ENCODE peak calls at places on chromosomes 12 and 14, in seven cellular contexts. One of them, this sample, is unnamed.

GRCh38 chr12:108457006-108457733 is 57.9 kb upstream of the FICD start:
- DNase-seq in hippocampal formation: peak; percentile 62
- DNase-seq in LoVo: peak; percentile 61
- DNase-seq in KG1: peak; percentile 6
- DNase-seq in ACHN: peak; percentile 77
- DNase-seq in activated naive CD8-positive, alpha-beta T cell treated with anti-CD3 and anti-CD28 coated beads, Interleukin-2, amount 50 U/mL, for 24 hours: no peak
- DNase-seq in omental fat pad: no peak
- DNase-seq in this sample: no peak

GRCh38 chr12:106648736-106649135 is 65.9 kb downstream of the RFX4 start:
- DNase-seq in hippocampal formation: no peak
- DNase-seq in LoVo: peak; percentile 60
- DNase-seq in KG1: no peak
- DNase-seq in ACHN: no peak
- DNase-seq in activated naive CD8-positive, alpha-beta T cell treated with anti-CD3 and anti-CD28 coated beads, Interleukin-2, amount 50 U/mL, for 24 hours: no peak
- DNase-seq in omental fat pad: no peak
- DNase-seq in this sample: no peak

GRCh38 chr14:89540830-89541470 is 123.9 kb upstream of the FOXN3 start:
- DNase-seq in hippocampal formation: no peak
- DNase-seq in LoVo: no peak
- DNase-seq in KG1: no peak
- DNase-seq in ACHN: no peak
- DNase-seq in activated naive CD8-positive, alpha-beta T cell treated with anti-CD3 and anti-CD28 coated beads, Interleukin-2, amount 50 U/mL, for 24 hours: no peak
- DNase-seq in omental fat pad: no peak
- DNase-seq in this sample: no peak

GRCh38 chr12:110921262-110921661 is 883 bp upstream of the MYL2 start:
- DNase-seq in hippocampal formation: no peak
- DNase-seq in LoVo: no peak
- DNase-seq in KG1: no peak
- DNase-seq in ACHN: peak; percentile 29
- DNase-seq in activated naive CD8-positive, alpha-beta T cell treated with anti-CD3 and anti-CD28 coated beads, Interleukin-2, amount 50 U/mL, for 24 hours: no peak
- DNase-seq in omental fat pad: no peak
- DNase-seq in this sample: no peak

GRCh38 chr14:95290769-95291440 is 28.8 kb downstream of the CLMN start:
- DNase-seq in hippocampal formation: no peak
- DNase-seq in LoVo: peak; percentile 18
- DNase-seq in KG1: no peak
- DNase-seq in ACHN: no peak
- DNase-seq in activated naive CD8-positive, alpha-beta T cell treated with anti-CD3 and anti-CD28 coated beads, Interleukin-2, amount 50 U/mL, for 24 hours: no peak
- DNase-seq in omental fat pad: no peak
- DNase-seq in this sample: no peak

GRCh38 chr12:52271157-52271556 is 3.3 kb upstream of the KRT86 start:
- DNase-seq in hippocampal formation: no peak
- DNase-seq in LoVo: no peak
- DNase-seq in KG1: no peak
- DNase-seq in ACHN: no peak
- DNase-seq in activated naive CD8-positive, alpha-beta T cell treated with anti-CD3 and anti-CD28 coated beads, Interleukin-2, amount 50 U/mL, for 24 hours: no peak
- DNase-seq in omental fat pad: no peak
- DNase-seq in this sample: no peak

GRCh38 chr12:113470871-113471618 is 626 bp downstream of the LHX5 start:
- DNase-seq in hippocampal formation: no peak
- DNase-seq in LoVo: no peak
- DNase-seq in KG1: no peak
- DNase-seq in ACHN: no peak
- DNase-seq in activated naive CD8-positive, alpha-beta T cell treated with anti-CD3 and anti-CD28 coated beads, Interleukin-2, amount 50 U/mL, for 24 hours: no peak
- DNase-seq in omental fat pad: no peak
- DNase-seq in this sample: no peak

GRCh38 chr12:60197589-60197988 is 601.8 kb downstream of the SLC16A7 start:
- DNase-seq in hippocampal formation: no peak
- DNase-seq in LoVo: no peak
- DNase-seq in KG1: no peak
- DNase-seq in ACHN: no peak
- DNase-seq in activated naive CD8-positive, alpha-beta T cell treated with anti-CD3 and anti-CD28 coated beads, Interleukin-2, amount 50 U/mL, for 24 hours: no peak
- DNase-seq in omental fat pad: no peak
- DNase-seq in this sample: no peak

GRCh38 chr14:98925362-98926040 is 346.5 kb downstream of the BCL11B start:
- DNase-seq in hippocampal formation: no peak
- DNase-seq in LoVo: no peak
- DNase-seq in KG1: no peak
- DNase-seq in ACHN: no peak
- DNase-seq in activated naive CD8-positive, alpha-beta T cell treated with anti-CD3 and anti-CD28 coated beads, Interleukin-2, amount 50 U/mL, for 24 hours: no peak
- DNase-seq in omental fat pad: no peak
- DNase-seq in this sample: no peak

GRCh38 chr12:58408516-58408915 is 467.1 kb downstream of the ATP23 start:
- DNase-seq in hippocampal formation: no peak
- DNase-seq in LoVo: no peak
- DNase-seq in KG1: no peak
- DNase-seq in ACHN: no peak
- DNase-seq in activated naive CD8-positive, alpha-beta T cell treated with anti-CD3 and anti-CD28 coated beads, Interleukin-2, amount 50 U/mL, for 24 hours: no peak
- DNase-seq in omental fat pad: no peak
- DNase-seq in this sample: no peak

GRCh38 chr12:102406033-102406584 is 74.3 kb downstream of the IGF1 start:
- DNase-seq in hippocampal formation: peak; percentile 60
- DNase-seq in LoVo: no peak
- DNase-seq in KG1: no peak
- DNase-seq in ACHN: no peak
- DNase-seq in activated naive CD8-positive, alpha-beta T cell treated with anti-CD3 and anti-CD28 coated beads, Interleukin-2, amount 50 U/mL, for 24 hours: no peak
- DNase-seq in omental fat pad: no peak
- DNase-seq in this sample: peak; percentile 22

GRCh38 chr14:21846227-21846885 is 172.7 kb upstream of the OR4E1 start:
- DNase-seq in hippocampal formation: no peak
- DNase-seq in LoVo: peak; percentile 9
- DNase-seq in KG1: no peak
- DNase-seq in ACHN: peak; percentile 28
- DNase-seq in activated naive CD8-positive, alpha-beta T cell treated with anti-CD3 and anti-CD28 coated beads, Interleukin-2, amount 50 U/mL, for 24 hours: peak; percentile 73
- DNase-seq in omental fat pad: no peak
- DNase-seq in this sample: no peak

GRCh38 chr12:87679262-87679661 is 349.9 kb downstream of the C12orf50 start:
- DNase-seq in hippocampal formation: no peak
- DNase-seq in LoVo: no peak
- DNase-seq in KG1: no peak
- DNase-seq in ACHN: no peak
- DNase-seq in activated naive CD8-positive, alpha-beta T cell treated with anti-CD3 and anti-CD28 coated beads, Interleukin-2, amount 50 U/mL, for 24 hours: no peak
- DNase-seq in omental fat pad: no peak
- DNase-seq in this sample: no peak

GRCh38 chr12:121443193-121443829 is 43.4 kb downstream of the RNF34 start:
- DNase-seq in hippocampal formation: peak; percentile 60
- DNase-seq in LoVo: peak; percentile 70
- DNase-seq in KG1: no peak
- DNase-seq in ACHN: peak; percentile 85
- DNase-seq in activated naive CD8-positive, alpha-beta T cell treated with anti-CD3 and anti-CD28 coated beads, Interleukin-2, amount 50 U/mL, for 24 hours: peak; percentile 78
- DNase-seq in omental fat pad: peak; percentile 72
- DNase-seq in this sample: peak; percentile 66

GRCh38 chr14:64693766-64694165 is 10.5 kb upstream of the PLEKHG3 start:
- DNase-seq in hippocampal formation: no peak
- DNase-seq in LoVo: no peak
- DNase-seq in KG1: no peak
- DNase-seq in ACHN: no peak
- DNase-seq in activated naive CD8-positive, alpha-beta T cell treated with anti-CD3 and anti-CD28 coated beads, Interleukin-2, amount 50 U/mL, for 24 hours: no peak
- DNase-seq in omental fat pad: no peak
- DNase-seq in this sample: no peak

GRCh38 chr14:89249296-89249565 is 167.8 kb downstream of the FOXN3 start:
- DNase-seq in hippocampal formation: no peak
- DNase-seq in LoVo: no peak
- DNase-seq in KG1: no peak
- DNase-seq in ACHN: peak; percentile 56
- DNase-seq in activated naive CD8-positive, alpha-beta T cell treated with anti-CD3 and anti-CD28 coated beads, Interleukin-2, amount 50 U/mL, for 24 hours: no peak
- DNase-seq in omental fat pad: no peak
- DNase-seq in this sample: no peak

This sample was measured in amygdala.